ENCODE peak calls at places on chromosomes 12 and 14, in five cellular contexts. T is ovary, Z is sigmoid colon, G is heart left ventricle, H is thoracic aorta. V is an unnamed sample.

GRCh38 chr12:120358412-120359158 is 10.4 kb downstream of the MSI1 start:
- DNase-seq in Z (no peak), T (no peak), G (no peak), H (no peak), V (no peak)

GRCh38 chr12:90062799-90063198 is 354.2 kb upstream of the ATP2B1 start:
- DNase-seq in Z (no peak), H (no peak), G (no peak), T (no peak), V (no peak)

GRCh38 chr14:95701846-95702221 is 12.1 kb downstream of the TCL1A start:
- DNase-seq in Z (no peak), G (no peak), H (no peak), T (no peak), V (no peak)

GRCh38 chr12:49482095-49483051 is 56.5 kb upstream of the KCNH3 start:
- DNase-seq in T (no peak), G (no peak), Z (no peak), H (no peak), V (no peak)

GRCh38 chr12:116137318-116137717 is 140.2 kb downstream of the MED13L start:
- DNase-seq in H (no peak), G (no peak), Z (no peak), T (no peak), V (no peak)

GRCh38 chr14:60815371-60815770 is 80.8 kb downstream of the MNAT1 start:
- DNase-seq in G (no peak), T (no peak), Z (no peak), H (no peak), V (peak; percentile 4)

GRCh38 chr12:115227137-115227615 is 543.2 kb upstream of the TBX3 start:
- DNase-seq in T (no peak), H (no peak), G (peak; percentile 35), Z (no peak), V (no peak)

GRCh38 chr14:52950898-52951729 is at the start of gene FERMT2:
- DNase-seq in Z (peak; percentile 96), T (peak; percentile 93), G (peak; percentile 93), H (peak; percentile 47), V (peak; percentile 14)

GRCh38 chr12:10214131-10214876 is 1.6 kb downstream of the GABARAPL1 start:
- DNase-seq in H (no peak), T (no peak), Z (no peak), G (no peak), V (no peak)

GRCh38 chr12:29426516-29426915 is 45.5 kb upstream of the ERGIC2 start:
- DNase-seq in G (no peak), H (no peak), T (no peak), Z (no peak), V (no peak)

GRCh38 chr14:65277580-65278270 is 134.8 kb upstream of the FUT8 start:
- DNase-seq in T (no peak), Z (no peak), H (no peak), G (no peak), V (no peak)

GRCh38 chr14:98136019-98136418 is 1136.0 kb downstream of the BCL11B start:
- DNase-seq in H (no peak), G (no peak), T (no peak), Z (no peak), V (peak; percentile 41)

GRCh38 chr14:104219731-104220224 is 81.4 kb downstream of the KIF26A start:
- DNase-seq in Z (peak; percentile 46), G (no peak), H (no peak), T (peak; percentile 10), V (no peak)

GRCh38 chr14:99603471-99603933 is 505 bp downstream of the CCDC85C start:
- DNase-seq in G (no peak), Z (no peak), H (no peak), T (peak; percentile 59), V (peak; percentile 58)

GRCh38 chr12:49818241-49818640 is 10.0 kb downstream of the NCKAP5L start:
- DNase-seq in Z (peak; percentile 3), T (no peak), H (no peak), G (no peak), V (no peak)

GRCh38 chr14:63896278-63896720 is 43.5 kb downstream of the SYNE2 start:
- DNase-seq in Z (peak; percentile 68), G (peak; percentile 74), T (peak; percentile 67), H (peak; percentile 57), V (no peak)

GRCh38 chr12:80033457-80033856 is 65.9 kb upstream of the OTOGL start:
- DNase-seq in H (no peak), Z (no peak), G (no peak), T (no peak), V (no peak)

GRCh38 chr12:24473097-24473496 is 475.8 kb downstream of the BCAT1 start:
- DNase-seq in G (no peak), Z (no peak), H (no peak), T (no peak), V (no peak)

GRCh38 chr12:91763654-91764439 is 381.8 kb downstream of the BTG1 start:
- DNase-seq in Z (no peak), T (no peak), H (no peak), G (no peak), V (no peak)

GRCh38 chr14:84826349-84826748 is 703.6 kb upstream of the FLRT2 start:
- DNase-seq in Z (no peak), T (no peak), G (no peak), H (no peak), V (no peak)

GRCh38 chr12:64840949-64841717 is 16.7 kb downstream of the TBC1D30 start:
- DNase-seq in G (no peak), H (no peak), Z (no peak), T (no peak), V (no peak)

GRCh38 chr12:57522887-57523705 is 472 bp downstream of the MBD6 start:
- DNase-seq in G (peak; percentile 78), Z (peak; percentile 86), H (peak; percentile 17), T (peak; percentile 79), V (peak; percentile 30)

GRCh38 chr12:75389061-75389460 is 1.8 kb upstream of the GLIPR1L2 start:
- DNase-seq in H (no peak), T (no peak), Z (no peak), G (no peak), V (no peak)

GRCh38 chr14:23578560-23579310 is at the start of gene JPH4:
- DNase-seq in H (no peak), Z (peak; percentile 34), T (peak; percentile 65), G (no peak), V (no peak)

GRCh38 chr12:54082402-54082892 is 28.8 kb downstream of the HOXC4 start:
- DNase-seq in H (no peak), T (peak; percentile 83), Z (peak; percentile 73), G (no peak), V (peak; percentile 9)

GRCh38 chr12:51898937-51899336 is 8.4 kb upstream of the ACVRL1 start:
- DNase-seq in T (no peak), H (no peak), G (no peak), Z (peak; percentile 20), V (no peak)

GRCh38 chr14:36408388-36408787 is 88.0 kb upstream of the MBIP start:
- DNase-seq in G (no peak), T (no peak), H (no peak), Z (no peak), V (no peak)

GRCh38 chr14:102194856-102195255 is 55.2 kb downstream of the WDR20 start:
- DNase-seq in H (no peak), Z (peak; percentile 6), T (no peak), G (no peak), V (no peak)
- H3K27ac ChIP-seq in H (no peak overlapping the region), Z (no peak overlapping the region), T (no peak overlapping the region), G (no peak overlapping the region), V (no peak overlapping the region)

GRCh38 chr12:4001031-4001430 is 127.8 kb upstream of the PARP11 start:
- DNase-seq in G (no peak), T (no peak), H (no peak), Z (no peak), V (no peak)

GRCh38 chr12:3998968-3999792 is 126.0 kb upstream of the PARP11 start:
- DNase-seq in T (no peak), G (no peak), Z (no peak), H (no peak), V (no peak)

GRCh38 chr12:3998397-3998796 is 125.2 kb upstream of the PARP11 start:
- DNase-seq in H (no peak), G (no peak), T (no peak), Z (no peak), V (no peak)

GRCh38 chr12:4001869-4002268 is 128.7 kb upstream of the PARP11 start:
- DNase-seq in Z (no peak), T (no peak), G (no peak), H (no peak), V (no peak)

DNA sequence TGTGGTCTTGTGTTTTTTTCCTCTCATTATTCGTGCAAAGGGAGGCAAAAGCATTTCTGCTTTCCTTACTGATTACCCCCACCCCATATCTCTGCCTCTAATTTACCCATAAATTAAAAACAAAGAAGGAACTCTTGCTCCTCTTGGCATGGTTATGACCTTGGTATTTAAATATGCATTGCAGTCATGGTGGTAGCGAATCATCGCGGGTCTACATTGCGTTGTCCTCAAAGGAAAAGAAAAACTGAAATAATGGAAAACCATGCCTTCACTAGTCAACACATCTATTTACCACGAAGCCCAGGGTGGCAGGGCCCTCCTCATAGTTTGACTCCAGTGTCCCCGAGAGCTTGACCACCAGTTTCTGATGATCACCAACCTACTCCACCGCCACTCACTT is 126.7 kb upstream of the PARP11 start:
- DNase-seq in T (no peak), Z (no peak), H (no peak), G (no peak), V (no peak)
- H3K27ac ChIP-seq in T (no peak overlapping the region), Z (no peak overlapping the region), H (no peak overlapping the region), G (no peak overlapping the region), V (no peak overlapping the region)

GRCh38 chr14:72524230-72524629 is 369.7 kb downstream of the DPF3 start:
- DNase-seq in T (no peak), Z (no peak), H (no peak), G (no peak), V (no peak)
- H3K27ac ChIP-seq in T (no peak overlapping the region), Z (no peak overlapping the region), H (no peak overlapping the region), G (no peak overlapping the region), V (no peak overlapping the region)

GRCh38 chr12:128801879-128802391 is 21.8 kb downstream of the SLC15A4 start:
- DNase-seq in H (no peak), Z (peak; percentile 14), G (no peak), T (no peak), V (no peak)
- H3K27ac ChIP-seq in H (peak overlapping the region; percentile 14), Z (no peak overlapping the region), G (no peak overlapping the region), T (no peak overlapping the region), V (no peak overlapping the region)

DNA sequence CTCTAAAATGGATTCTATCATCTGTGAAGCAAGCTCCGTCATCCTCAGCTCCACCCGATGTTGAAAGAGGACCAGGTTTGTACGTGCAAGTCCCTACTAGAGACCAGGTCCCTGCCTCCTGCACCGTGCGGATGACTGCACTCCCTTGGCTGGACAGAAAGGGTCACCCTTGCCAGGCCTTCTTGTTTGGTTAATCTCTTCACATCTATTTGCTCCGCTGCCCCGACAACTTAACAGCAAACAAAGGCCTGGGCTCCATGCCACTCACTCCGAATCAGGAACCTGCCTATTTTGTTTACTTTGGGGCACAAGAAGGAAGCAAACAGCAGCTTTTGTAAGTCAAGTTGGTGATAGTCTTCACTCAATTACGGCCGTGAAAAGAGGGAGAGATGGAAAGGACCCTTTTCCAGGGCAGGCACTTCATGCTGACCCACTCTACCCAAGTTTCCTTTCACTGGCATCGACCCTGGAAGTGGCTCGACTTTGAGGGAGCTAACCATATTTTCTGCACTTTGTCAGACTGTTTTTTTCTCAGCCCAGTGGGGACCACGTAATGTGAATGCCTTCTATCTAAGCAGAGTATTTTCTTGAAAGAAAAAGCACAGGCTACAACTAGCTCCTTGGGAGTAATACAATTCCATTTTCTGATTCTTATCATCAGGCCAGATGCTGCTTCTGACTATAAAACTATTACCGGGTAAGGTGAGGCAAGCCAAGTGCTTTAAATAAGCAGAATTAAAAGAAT is 202.6 kb downstream of the FOXN3 start:
- DNase-seq in G (peak; percentile 69), Z (no peak), H (peak; percentile 73), T (no peak), V (no peak)
- H3K27ac ChIP-seq in G (peak overlapping the region; percentile 55), Z (peak overlapping the region; percentile 55), H (peak overlapping the region; percentile 72), T (no peak overlapping the region), V (no peak overlapping the region)

GRCh38 chr12:12528361-12529092 is 34.1 kb downstream of the DUSP16 start:
- DNase-seq in T (no peak), G (no peak), H (no peak), Z (no peak), V (no peak)
- H3K27ac ChIP-seq in T (no peak overlapping the region), G (no peak overlapping the region), H (no peak overlapping the region), Z (no peak overlapping the region), V (peak overlapping the region; percentile 79)

V was measured in CD4-positive, CD25-positive, alpha-beta regulatory T cell.